ENCODE peak calls at places on chromosomes 4 and X, in seven cellular contexts. Q, S, W, F, I, L and H are unnamed samples.
A peak's percentile ranks its signal among the peaks of the same experiment; 100 is the strongest.

GRCh38 chr4:143302526-143302925 is 34.1 kb upstream of the GAB1 start:
- DNase-seq in Q (no peak), S (no peak), W (no peak), F (no peak), I (no peak), L (no peak), H (no peak)

GRCh38 chr4:42492977-42493376 is 95.7 kb downstream of the SHISA3 start:
- DNase-seq in Q (no peak), S (no peak), W (no peak), F (no peak), I (no peak), L (no peak), H (no peak)

GRCh38 chrX:125289209-125289608 is 30.5 kb upstream of the TEX13C start:
- DNase-seq in Q (no peak), S (no peak), W (peak; percentile 18), F (no peak), I (no peak), L (no peak), H (no peak)

GRCh38 chrX:40479777-40480318 is 100.9 kb upstream of the ATP6AP2 start:
- DNase-seq in Q (no peak), S (no peak), W (peak; percentile 59), F (no peak), I (peak; percentile 23), L (no peak), H (no peak)

GRCh38 chrX:11757729-11758399 is at the start of gene MSL3:
- DNase-seq in Q (peak; percentile 42), S (peak; percentile 51), W (peak; percentile 45), F (peak; percentile 67), I (peak; percentile 78), L (peak; percentile 81), H (no peak)

GRCh38 chr4:140052050-140052449 is 101.9 kb downstream of the MAML3 start:
- DNase-seq in Q (no peak), S (peak; percentile 42), W (no peak), F (no peak), I (peak; percentile 51), L (peak; percentile 41), H (peak; percentile 17)

GRCh38 chr4:105633241-105633640 is 75.2 kb downstream of the INTS12 start:
- DNase-seq in Q (no peak), S (no peak), W (no peak), F (no peak), I (no peak), L (no peak), H (no peak)

GRCh38 chr4:54539500-54540029 is 118.2 kb upstream of the KIT start:
- DNase-seq in Q (no peak), S (no peak), W (no peak), F (peak; percentile 86), I (peak; percentile 75), L (peak; percentile 91), H (no peak)

GRCh38 chr4:108744307-108744706 is 18.5 kb downstream of the ETNPPL start:
- DNase-seq in Q (no peak), S (no peak), W (no peak), F (no peak), I (peak; percentile 22), L (no peak), H (no peak)

GRCh38 chrX:154431321-154431720 is 2.8 kb downstream of the ATP6AP1 start:
- DNase-seq in Q (no peak), S (no peak), W (no peak), F (no peak), I (no peak), L (no peak), H (no peak)

GRCh38 chrX:48695925-48696300 is 621 bp upstream of the SUV39H1 start:
- DNase-seq in Q (no peak), S (no peak), W (no peak), F (peak; percentile 28), I (peak; percentile 27), L (peak; percentile 34), H (no peak)

GRCh38 chrX:33434256-33435092 is 223.1 kb upstream of the DMD start:
- DNase-seq in Q (peak; percentile 4), S (peak; percentile 10), W (peak; percentile 44), F (peak; percentile 83), I (peak; percentile 13), L (peak; percentile 77), H (no peak)

GRCh38 chrX:44042731-44043130 is 69.5 kb upstream of the NDP start:
- DNase-seq in Q (no peak), S (no peak), W (no peak), F (no peak), I (no peak), L (no peak), H (no peak)

GRCh38 chr4:147741190-147741788 is 9.4 kb downstream of the ARHGAP10 start:
- DNase-seq in Q (no peak), S (no peak), W (peak; percentile 34), F (no peak), I (peak; percentile 46), L (peak; percentile 31), H (no peak)

GRCh38 chr4:26058537-26058936 is 144.5 kb downstream of the SMIM20 start:
- DNase-seq in Q (no peak), S (no peak), W (no peak), F (no peak), I (peak; percentile 89), L (no peak), H (no peak)

GRCh38 chr4:98728433-98728832 is 70.0 kb upstream of the TSPAN5 start:
- DNase-seq in Q (no peak), S (no peak), W (peak; percentile 87), F (no peak), I (peak; percentile 82), L (no peak), H (no peak)

GRCh38 chr4:169314906-169315305 is 44.1 kb upstream of the SH3RF1 start:
- DNase-seq in Q (no peak), S (no peak), W (peak; percentile 72), F (no peak), I (peak; percentile 66), L (no peak), H (peak; percentile 62)

GRCh38 chr4:3486556-3487270 is 23.6 kb downstream of the DOK7 start:
- DNase-seq in Q (no peak), S (no peak), W (no peak), F (no peak), I (peak; percentile 7), L (peak; percentile 69), H (no peak)

GRCh38 chr4:123995939-123996338 is 599.3 kb downstream of the SPRY1 start:
- DNase-seq in Q (no peak), S (no peak), W (peak; percentile 72), F (no peak), I (peak; percentile 72), L (no peak), H (peak; percentile 20)

GRCh38 chr4:169037491-169037890 is 27.4 kb upstream of the CBR4 start:
- DNase-seq in Q (no peak), S (no peak), W (no peak), F (no peak), I (no peak), L (no peak), H (no peak)

GRCh38 chr4:20391224-20391623 is 139.5 kb downstream of the SLIT2 start:
- DNase-seq in Q (no peak), S (no peak), W (no peak), F (no peak), I (no peak), L (no peak), H (no peak)